ENCODE peak calls at places on chromosomes 5 and 9, in ten cellular contexts. X is SJSA1; W is body of pancreas; D is GM23338; Q is effector memory CD4-positive, alpha-beta T cell; H is colonic mucosa; I is CD8-positive, alpha-beta T cell; U is osteoblast; Y is heart left ventricle; P is psoas muscle. J is an unnamed sample. For H3K27me3, the result is how much of the 10 kb centered on the place peaks cover.

GRCh38 chr5:134536876-134537275 is 11.4 kb downstream of the JADE2 start:
- DNase-seq in X (no peak), W (no peak), D (no peak), Q (no peak), H (no peak), I (no peak), U (peak), Y (no peak), P (no peak), J (no peak)

GRCh38 chr9:19246891-19247290 is 16.4 kb downstream of the DENND4C start:
- DNase-seq in X (no peak), W (no peak), D (no peak), Q (no peak), H (no peak), I (no peak), U (no peak), Y (no peak), P (no peak), J (no peak)

GRCh38 chr5:131068893-131069643 is 96.0 kb downstream of the HINT1 start:
- DNase-seq in X (no peak), W (no peak), D (no peak), Q (peak), H (no peak), I (peak), U (peak), Y (no peak), P (no peak), J (no peak)

GRCh38 chr5:111461934-111462333 is 50.4 kb downstream of the STARD4 start:
- DNase-seq in X (no peak), W (no peak), D (peak), Q (no peak), H (no peak), I (no peak), U (no peak), Y (no peak), P (no peak), J (no peak)

GRCh38 chr9:112097712-112098688 is 77.1 kb downstream of the SUSD1 start:
- DNase-seq in X (peak), W (peak), D (peak), Q (peak), H (peak), I (peak), U (peak), Y (peak), P (peak), J (no peak)

GRCh38 chr5:128667751-128668150 is 129.7 kb upstream of the FBN2 start:
- DNase-seq in X (no peak), W (no peak), D (no peak), Q (no peak), H (no peak), I (no peak), U (no peak), Y (no peak), P (no peak), J (no peak)

GRCh38 chr5:161022151-161022550 is 170.1 kb upstream of the ATP10B start:
- DNase-seq in X (no peak), W (no peak), D (no peak), Q (no peak), H (no peak), I (no peak), U (no peak), Y (no peak), P (no peak), J (no peak)

GRCh38 chr5:139711067-139711851 is 63.1 kb downstream of the CXXC5 start:
- DNase-seq in X (peak), W (no peak), D (peak), Q (peak), H (peak), I (peak), U (peak), Y (peak), P (peak), J (no peak)

GRCh38 chr5:123875444-123876264 is 363.7 kb downstream of the CSNK1G3 start:
- DNase-seq in X (no peak), W (peak), D (peak), Q (no peak), H (peak), I (no peak), U (no peak), Y (peak), P (no peak), J (no peak)

GRCh38 chr9:27248702-27249101 is 48.2 kb downstream of the EQTN start:
- DNase-seq in X (no peak), W (no peak), D (no peak), Q (no peak), H (no peak), I (no peak), U (peak), Y (no peak), P (no peak), J (no peak)

GRCh38 chr9:4237748-4238511 is 61.9 kb downstream of the GLIS3 start:
- DNase-seq in X (peak), W (no peak), D (peak), Q (no peak), H (no peak), I (no peak), U (peak), Y (peak), P (no peak), J (no peak)

GRCh38 chr5:777756-778161 is 6.8 kb downstream of the ZDHHC11B start:
- DNase-seq in X (peak), W (no peak), D (no peak), Q (no peak), H (no peak), I (no peak), U (peak), Y (no peak), P (no peak), J (no peak)

GRCh38 chr5:773517-774264 is 10.8 kb downstream of the ZDHHC11B start:
- DNase-seq in X (peak), W (peak), D (no peak), Q (no peak), H (no peak), I (no peak), U (peak), Y (no peak), P (no peak), J (peak)

GRCh38 chr5:775960-776861 is 8.3 kb downstream of the ZDHHC11B start:
- DNase-seq in X (peak), W (no peak), D (no peak), Q (no peak), H (peak), I (no peak), U (peak), Y (no peak), P (no peak), J (no peak)

GRCh38 chr5:776862-777711 is 7.4 kb downstream of the ZDHHC11B start:
- DNase-seq in X (peak), W (no peak), D (peak), Q (no peak), H (peak), I (no peak), U (peak), Y (no peak), P (no peak), J (no peak)
- H3K4me3 ChIP-seq in X (no peak), W (no peak), D (no peak), Q (no peak), H (no peak), I (no peak), U (no peak), Y (no peak), P (peak), J (no peak)

GRCh38 chr9:38671748-38672147 is 48.2 kb downstream of the FAM240B start:
- DNase-seq in X (no peak), W (no peak), D (no peak), Q (no peak), H (no peak), I (no peak), U (no peak), Y (no peak), P (no peak), J (no peak)
- H3K27ac ChIP-seq in X (peak), W (no peak), D (peak), Q (no peak), H (no peak), I (no peak), U (no peak), Y (no peak), P (no peak), J (no peak)

GRCh38 chr5:1852324-1852947 is 30.3 kb downstream of the IRX4 start:
- DNase-seq in X (no peak), W (no peak), D (no peak), Q (no peak), H (no peak), I (no peak), U (no peak), Y (no peak), P (peak), J (no peak)
- H3K27me3 ChIP-seq in X (under half), W (under half), D (under half), Q (under half), H (under half), I (under half), U (under half), Y (under half), P (under half), J (under half)

DNA sequence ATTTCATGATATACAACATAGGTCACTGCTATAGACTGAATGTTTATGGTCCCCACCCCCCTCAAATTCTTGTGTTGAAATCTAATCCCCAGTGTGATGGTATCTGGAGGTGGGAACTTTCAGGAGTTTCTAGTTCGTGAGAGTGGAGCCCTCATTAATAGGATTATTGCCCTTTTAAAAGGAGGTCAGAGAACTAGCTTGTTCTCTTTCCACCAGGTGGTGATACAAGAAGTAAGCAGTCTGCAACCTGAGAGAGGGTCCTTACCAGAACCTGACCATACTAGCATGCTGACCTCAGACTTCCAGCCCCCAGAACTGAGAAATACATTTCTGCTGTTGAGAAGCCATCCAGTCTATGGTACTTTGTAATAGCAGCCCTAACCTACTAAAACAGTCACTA is 33.3 kb downstream of the TMEM161B start:
- DNase-seq in X (no peak), W (no peak), D (peak), Q (no peak), H (no peak), I (no peak), U (no peak), Y (no peak), P (no peak), J (no peak)
- H3K4me3 ChIP-seq in X (no peak), W (no peak), D (no peak), Q (no peak), H (no peak), I (no peak), U (no peak), Y (no peak), P (no peak), J (no peak)

DNA sequence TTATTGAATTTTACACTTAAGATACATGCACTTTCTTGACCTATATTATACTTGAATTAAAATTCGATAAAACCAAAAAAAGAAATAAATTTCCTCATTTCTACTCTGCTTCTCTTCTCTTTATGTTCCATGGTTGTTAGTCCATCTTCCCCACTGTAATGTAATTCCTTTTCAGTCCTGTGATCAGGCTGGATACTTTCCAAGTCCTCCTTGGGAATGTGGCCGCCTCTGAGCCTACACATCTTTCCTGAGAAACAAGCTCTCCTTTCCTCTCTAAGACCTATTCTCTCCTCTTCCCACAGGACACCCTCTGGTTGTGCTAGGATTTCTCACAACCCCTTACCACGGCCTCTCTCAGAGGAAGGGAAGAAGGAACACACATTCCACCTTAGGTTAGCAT is 285.1 kb downstream of the DNAH5 start:
- DNase-seq in X (no peak), W (no peak), D (peak), Q (no peak), H (no peak), I (no peak), U (no peak), Y (no peak), P (no peak), J (no peak)
- H3K27ac ChIP-seq in X (no peak), W (no peak), D (no peak), Q (no peak), H (no peak), I (no peak), U (no peak), Y (no peak), P (no peak), J (no peak)

DNA sequence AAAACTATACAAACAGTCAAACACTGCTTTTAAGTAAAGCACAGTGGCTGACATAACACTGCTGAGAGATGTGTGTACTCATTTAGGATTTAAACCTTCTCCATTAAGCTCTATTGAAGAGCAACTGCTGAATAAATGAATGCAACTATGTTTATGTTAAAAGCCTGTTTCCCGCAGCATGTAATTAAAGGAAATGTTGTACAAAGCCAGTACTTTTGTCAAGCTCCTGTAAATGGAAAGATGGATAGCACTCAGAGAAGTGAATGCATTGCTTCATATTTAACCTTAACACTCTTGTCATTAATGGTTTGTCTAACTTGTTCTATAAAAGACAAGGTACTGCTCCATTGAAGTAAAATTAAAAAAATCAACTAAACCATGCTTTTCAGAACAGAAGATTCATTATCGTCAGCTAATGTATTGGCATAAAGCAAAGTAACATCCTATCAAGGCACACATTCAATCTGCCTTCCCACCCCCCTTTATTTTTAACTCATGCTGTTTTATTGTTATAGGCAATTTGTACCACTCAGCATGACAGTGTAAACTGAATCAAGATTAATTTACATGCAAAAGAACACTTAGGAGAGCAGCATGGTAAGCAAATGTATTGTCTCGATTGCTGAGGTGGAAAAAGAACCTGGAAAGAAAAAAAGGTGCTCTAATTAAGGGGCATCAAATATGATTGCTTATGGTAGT is 240.8 kb upstream of the TBCA start:
- DNase-seq in X (no peak), W (no peak), D (peak), Q (no peak), H (no peak), I (no peak), U (no peak), Y (no peak), P (no peak), J (no peak)
- H3K27me3 ChIP-seq in X (under half), W (under half), D (half or more), Q (under half), H (under half), I (under half), U (under half), Y (under half), P (under half), J (under half)

GRCh38 chr9:978117-978830 is 1.8 kb downstream of the DMRT3 start:
- DNase-seq in X (no peak), W (no peak), D (peak), Q (no peak), H (no peak), I (no peak), U (no peak), Y (no peak), P (no peak), J (no peak)

GRCh38 chr9:977361-978116 is 1.1 kb downstream of the DMRT3 start:
- DNase-seq in X (no peak), W (no peak), D (peak), Q (no peak), H (no peak), I (no peak), U (no peak), Y (no peak), P (no peak), J (no peak)

GRCh38 chr9:975740-976257 is 656 bp upstream of the DMRT3 start:
- DNase-seq in X (no peak), W (no peak), D (no peak), Q (no peak), H (no peak), I (no peak), U (no peak), Y (no peak), P (no peak), J (no peak)

GRCh38 chr9:976258-976804 is at the start of gene DMRT3:
- DNase-seq in X (no peak), W (no peak), D (peak), Q (no peak), H (no peak), I (no peak), U (peak), Y (no peak), P (no peak), J (no peak)

DNA sequence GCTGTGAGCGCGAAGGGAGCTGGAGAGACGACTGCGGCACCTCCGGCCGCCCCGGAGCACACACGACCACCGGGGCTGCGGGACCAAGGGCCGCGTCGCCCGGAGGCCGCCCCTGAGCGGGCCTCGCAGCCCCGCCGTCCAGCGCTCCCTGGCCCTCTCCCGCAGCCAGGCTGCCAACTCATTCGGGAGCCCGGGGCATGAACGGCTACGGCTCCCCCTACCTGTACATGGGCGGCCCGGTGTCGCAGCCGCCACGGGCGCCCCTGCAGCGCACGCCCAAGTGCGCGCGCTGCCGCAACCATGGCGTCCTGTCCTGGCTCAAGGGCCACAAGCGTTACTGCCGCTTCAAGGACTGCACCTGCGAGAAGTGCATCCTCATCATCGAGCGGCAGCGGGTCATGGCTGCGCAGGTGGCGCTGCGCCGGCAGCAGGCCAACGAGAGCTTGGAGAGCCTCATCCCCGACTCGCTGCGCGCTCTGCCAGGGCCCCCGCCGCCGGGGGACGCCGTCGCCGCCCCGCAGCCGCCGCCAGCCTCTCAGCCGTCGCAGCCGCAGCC is 428 bp downstream of the DMRT3 start:
- DNase-seq in X (no peak), W (no peak), D (peak), Q (no peak), H (no peak), I (no peak), U (no peak), Y (no peak), P (no peak), J (no peak)
- H3K4me3 ChIP-seq in X (no peak), W (no peak), D (peak), Q (no peak), H (peak), I (no peak), U (no peak), Y (no peak), P (peak), J (peak)

DNA sequence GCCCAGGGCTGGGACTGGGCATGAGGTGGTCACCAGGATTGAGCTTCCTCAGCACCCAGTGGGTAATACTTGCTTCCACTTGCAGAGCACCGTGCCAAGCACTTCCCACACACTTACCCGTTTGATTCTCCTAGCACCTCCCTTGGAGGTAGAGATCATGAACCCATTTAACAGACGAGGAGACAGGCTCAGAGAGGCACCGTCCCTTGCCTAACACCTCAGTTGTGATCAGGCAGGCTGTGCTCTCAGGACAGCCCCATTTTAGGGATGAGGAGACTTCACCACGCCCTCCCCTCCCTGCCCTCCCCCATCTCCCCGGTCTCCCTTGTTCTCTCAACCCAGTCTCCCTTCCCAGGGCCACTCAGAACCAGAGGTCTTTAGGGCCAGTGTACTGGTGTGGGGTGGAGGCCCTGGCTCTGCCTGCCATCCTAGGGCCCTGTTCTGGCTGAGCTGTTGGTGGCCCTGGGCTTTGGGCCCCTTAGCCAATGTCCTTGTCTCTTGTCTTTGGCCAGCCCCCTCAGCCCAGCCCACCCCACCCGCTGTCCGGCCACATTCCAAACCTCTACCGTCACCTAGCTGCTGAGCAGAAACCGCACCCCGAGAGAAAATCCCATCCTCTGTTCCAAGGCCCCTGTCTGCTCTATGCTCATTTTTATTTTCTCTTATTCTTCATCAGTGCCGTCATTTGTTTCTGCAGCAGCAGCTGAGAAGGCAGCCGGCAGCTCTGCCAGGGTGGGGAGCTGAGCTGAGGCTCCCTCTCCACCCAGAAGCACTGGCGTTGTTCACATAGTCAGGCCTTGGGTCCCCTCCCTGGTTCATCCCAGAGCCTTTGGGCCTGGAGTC is 33.8 kb downstream of the OLFML2A start:
- DNase-seq in X (peak), W (no peak), D (peak), Q (no peak), H (no peak), I (no peak), U (peak), Y (no peak), P (no peak), J (no peak)
- H3K27ac ChIP-seq in X (peak), W (peak), D (peak), Q (no peak), H (peak), I (no peak), U (peak), Y (peak), P (peak), J (no peak)

J was measured in ascending aorta.